ENCODE peak calls at places on chromosomes 16 and 17, in eight cellular contexts. One of them, this sample, is unnamed.

GRCh38 chr17:58679263-58680037 is 12.4 kb downstream of the TEX14 start:
- DNase-seq in skeletal muscle cell: peak
- DNase-seq in colonic mucosa: no peak
- DNase-seq in epithelial cell of esophagus: peak
- DNase-seq in fibroblast of mammary gland: peak
- DNase-seq in heart left ventricle: no peak
- DNase-seq in endothelial cell of umbilical vein: no peak
- DNase-seq in AG10803: no peak
- DNase-seq in this sample: no peak

GRCh38 chr16:27236635-27237228 is 31.8 kb downstream of the NSMCE1 start:
- DNase-seq in skeletal muscle cell: no peak
- DNase-seq in colonic mucosa: no peak
- DNase-seq in epithelial cell of esophagus: no peak
- DNase-seq in fibroblast of mammary gland: no peak
- DNase-seq in heart left ventricle: peak
- DNase-seq in endothelial cell of umbilical vein: no peak
- DNase-seq in AG10803: no peak
- DNase-seq in this sample: no peak

GRCh38 chr16:78608305-78608776 is 508.9 kb downstream of the WWOX start:
- DNase-seq in skeletal muscle cell: no peak
- DNase-seq in colonic mucosa: no peak
- DNase-seq in epithelial cell of esophagus: no peak
- DNase-seq in fibroblast of mammary gland: no peak
- DNase-seq in heart left ventricle: no peak
- DNase-seq in endothelial cell of umbilical vein: no peak
- DNase-seq in AG10803: no peak
- DNase-seq in this sample: no peak

GRCh38 chr16:15886078-15886477 is 2.3 kb downstream of the CEP20 start:
- DNase-seq in skeletal muscle cell: no peak
- DNase-seq in colonic mucosa: no peak
- DNase-seq in epithelial cell of esophagus: no peak
- DNase-seq in fibroblast of mammary gland: no peak
- DNase-seq in heart left ventricle: no peak
- DNase-seq in endothelial cell of umbilical vein: no peak
- DNase-seq in AG10803: no peak
- DNase-seq in this sample: no peak

GRCh38 chr17:80916246-80916645 is 75.4 kb upstream of the CHMP6 start:
- DNase-seq in skeletal muscle cell: no peak
- DNase-seq in colonic mucosa: no peak
- DNase-seq in epithelial cell of esophagus: no peak
- DNase-seq in fibroblast of mammary gland: no peak
- DNase-seq in heart left ventricle: peak
- DNase-seq in endothelial cell of umbilical vein: no peak
- DNase-seq in AG10803: no peak
- DNase-seq in this sample: no peak

GRCh38 chr17:45110676-45111611 is 21.4 kb downstream of the PLCD3 start:
- DNase-seq in skeletal muscle cell: no peak
- DNase-seq in colonic mucosa: no peak
- DNase-seq in epithelial cell of esophagus: peak
- DNase-seq in fibroblast of mammary gland: no peak
- DNase-seq in heart left ventricle: peak
- DNase-seq in endothelial cell of umbilical vein: no peak
- DNase-seq in AG10803: peak
- DNase-seq in this sample: no peak

GRCh38 chr17:41784207-41784744 is 2.2 kb downstream of the JUP start:
- DNase-seq in skeletal muscle cell: no peak
- DNase-seq in colonic mucosa: peak
- DNase-seq in epithelial cell of esophagus: peak
- DNase-seq in fibroblast of mammary gland: peak
- DNase-seq in heart left ventricle: peak
- DNase-seq in endothelial cell of umbilical vein: peak
- DNase-seq in AG10803: no peak
- DNase-seq in this sample: no peak

GRCh38 chr16:71501562-71501961 is 12.4 kb upstream of the ZNF19 start:
- DNase-seq in skeletal muscle cell: no peak
- DNase-seq in colonic mucosa: no peak
- DNase-seq in epithelial cell of esophagus: no peak
- DNase-seq in fibroblast of mammary gland: no peak
- DNase-seq in heart left ventricle: no peak
- DNase-seq in endothelial cell of umbilical vein: no peak
- DNase-seq in AG10803: no peak
- DNase-seq in this sample: no peak

GRCh38 chr17:55089955-55090573 is 121.5 kb downstream of the STXBP4 start:
- DNase-seq in skeletal muscle cell: no peak
- DNase-seq in colonic mucosa: no peak
- DNase-seq in epithelial cell of esophagus: peak
- DNase-seq in fibroblast of mammary gland: peak
- DNase-seq in heart left ventricle: no peak
- DNase-seq in endothelial cell of umbilical vein: no peak
- DNase-seq in AG10803: no peak
- DNase-seq in this sample: no peak

GRCh38 chr17:74085434-74085833 is 118.0 kb upstream of the RPL38 start:
- DNase-seq in skeletal muscle cell: no peak
- DNase-seq in colonic mucosa: no peak
- DNase-seq in epithelial cell of esophagus: no peak
- DNase-seq in fibroblast of mammary gland: peak
- DNase-seq in heart left ventricle: no peak
- DNase-seq in endothelial cell of umbilical vein: no peak
- DNase-seq in AG10803: no peak
- DNase-seq in this sample: no peak

GRCh38 chr16:80601182-80601581 is 60.4 kb downstream of the DYNLRB2 start:
- DNase-seq in skeletal muscle cell: no peak
- DNase-seq in colonic mucosa: peak
- DNase-seq in epithelial cell of esophagus: no peak
- DNase-seq in fibroblast of mammary gland: no peak
- DNase-seq in heart left ventricle: no peak
- DNase-seq in endothelial cell of umbilical vein: no peak
- DNase-seq in AG10803: no peak
- DNase-seq in this sample: no peak

GRCh38 chr16:28845173-28846079 is 722 bp downstream of the TUFM start:
- DNase-seq in skeletal muscle cell: no peak
- DNase-seq in colonic mucosa: peak
- DNase-seq in epithelial cell of esophagus: peak
- DNase-seq in fibroblast of mammary gland: peak
- DNase-seq in heart left ventricle: no peak
- DNase-seq in endothelial cell of umbilical vein: peak
- DNase-seq in AG10803: no peak
- DNase-seq in this sample: no peak

GRCh38 chr16:19316846-19317245 is 31.3 kb downstream of the CLEC19A start:
- DNase-seq in skeletal muscle cell: no peak
- DNase-seq in colonic mucosa: no peak
- DNase-seq in epithelial cell of esophagus: no peak
- DNase-seq in fibroblast of mammary gland: no peak
- DNase-seq in heart left ventricle: no peak
- DNase-seq in endothelial cell of umbilical vein: no peak
- DNase-seq in AG10803: no peak
- DNase-seq in this sample: peak

GRCh38 chr16:90044111-90044551 is 24.9 kb upstream of the DBNDD1 start:
- DNase-seq in skeletal muscle cell: no peak
- DNase-seq in colonic mucosa: peak
- DNase-seq in epithelial cell of esophagus: peak
- DNase-seq in fibroblast of mammary gland: no peak
- DNase-seq in heart left ventricle: no peak
- DNase-seq in endothelial cell of umbilical vein: no peak
- DNase-seq in AG10803: no peak
- DNase-seq in this sample: peak

DNA sequence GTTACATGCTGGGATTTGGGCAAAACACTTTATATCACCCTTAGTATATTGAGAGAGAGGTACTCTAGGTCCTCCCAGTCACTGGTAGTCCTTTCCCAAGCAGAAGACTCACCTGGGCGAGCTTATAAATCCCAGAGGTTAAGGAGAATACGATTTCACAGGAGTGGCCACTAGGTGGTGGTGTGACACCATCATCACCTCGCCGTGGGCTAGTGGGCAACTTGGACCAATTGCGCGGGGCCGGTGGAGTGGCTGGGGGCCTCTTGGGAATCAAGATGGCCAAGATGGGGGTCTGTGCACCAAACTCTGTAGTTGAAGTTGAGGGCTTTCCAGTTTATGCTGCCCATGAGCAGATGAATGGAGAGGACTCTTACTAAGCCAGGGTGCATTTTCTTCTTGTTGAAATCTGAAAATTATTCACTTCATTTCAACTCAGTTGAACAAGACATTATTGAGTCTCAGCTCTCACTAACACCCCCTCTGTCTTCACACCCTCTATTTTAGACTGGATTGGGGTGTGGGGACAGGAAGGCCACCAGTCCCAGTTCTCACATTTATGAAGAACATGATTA is 38.2 kb upstream of the PIRT start:
- DNase-seq in skeletal muscle cell: no peak
- DNase-seq in colonic mucosa: peak
- DNase-seq in epithelial cell of esophagus: peak
- DNase-seq in fibroblast of mammary gland: peak
- DNase-seq in heart left ventricle: peak
- DNase-seq in endothelial cell of umbilical vein: peak
- DNase-seq in AG10803: peak
- DNase-seq in this sample: peak
- H3K4me3 ChIP-seq in skeletal muscle cell: no peak
- H3K4me3 ChIP-seq in colonic mucosa: no peak
- H3K4me3 ChIP-seq in epithelial cell of esophagus: no peak
- H3K4me3 ChIP-seq in fibroblast of mammary gland: no peak
- H3K4me3 ChIP-seq in heart left ventricle: no peak
- H3K4me3 ChIP-seq in endothelial cell of umbilical vein: no peak
- H3K4me3 ChIP-seq in AG10803: no peak
- H3K4me3 ChIP-seq in this sample: no peak

GRCh38 chr16:88809676-88810165 is 2.0 kb downstream of the APRT start:
- DNase-seq in skeletal muscle cell: no peak
- DNase-seq in colonic mucosa: no peak
- DNase-seq in epithelial cell of esophagus: no peak
- DNase-seq in fibroblast of mammary gland: no peak
- DNase-seq in heart left ventricle: peak
- DNase-seq in endothelial cell of umbilical vein: no peak
- DNase-seq in AG10803: no peak
- DNase-seq in this sample: no peak

GRCh38 chr16:88811850-88812736 is at the start of gene APRT:
- DNase-seq in skeletal muscle cell: peak
- DNase-seq in colonic mucosa: peak
- DNase-seq in epithelial cell of esophagus: peak
- DNase-seq in fibroblast of mammary gland: peak
- DNase-seq in heart left ventricle: peak
- DNase-seq in endothelial cell of umbilical vein: peak
- DNase-seq in AG10803: peak
- DNase-seq in this sample: peak

GRCh38 chr16:88811600-88811849 is 203 bp downstream of the APRT start:
- DNase-seq in skeletal muscle cell: no peak
- DNase-seq in colonic mucosa: no peak
- DNase-seq in epithelial cell of esophagus: no peak
- DNase-seq in fibroblast of mammary gland: no peak
- DNase-seq in heart left ventricle: no peak
- DNase-seq in endothelial cell of umbilical vein: no peak
- DNase-seq in AG10803: no peak
- DNase-seq in this sample: no peak

GRCh38 chr16:88810166-88810867 is 1.4 kb downstream of the APRT start:
- DNase-seq in skeletal muscle cell: no peak
- DNase-seq in colonic mucosa: no peak
- DNase-seq in epithelial cell of esophagus: peak
- DNase-seq in fibroblast of mammary gland: no peak
- DNase-seq in heart left ventricle: peak
- DNase-seq in endothelial cell of umbilical vein: no peak
- DNase-seq in AG10803: no peak
- DNase-seq in this sample: no peak

DNA sequence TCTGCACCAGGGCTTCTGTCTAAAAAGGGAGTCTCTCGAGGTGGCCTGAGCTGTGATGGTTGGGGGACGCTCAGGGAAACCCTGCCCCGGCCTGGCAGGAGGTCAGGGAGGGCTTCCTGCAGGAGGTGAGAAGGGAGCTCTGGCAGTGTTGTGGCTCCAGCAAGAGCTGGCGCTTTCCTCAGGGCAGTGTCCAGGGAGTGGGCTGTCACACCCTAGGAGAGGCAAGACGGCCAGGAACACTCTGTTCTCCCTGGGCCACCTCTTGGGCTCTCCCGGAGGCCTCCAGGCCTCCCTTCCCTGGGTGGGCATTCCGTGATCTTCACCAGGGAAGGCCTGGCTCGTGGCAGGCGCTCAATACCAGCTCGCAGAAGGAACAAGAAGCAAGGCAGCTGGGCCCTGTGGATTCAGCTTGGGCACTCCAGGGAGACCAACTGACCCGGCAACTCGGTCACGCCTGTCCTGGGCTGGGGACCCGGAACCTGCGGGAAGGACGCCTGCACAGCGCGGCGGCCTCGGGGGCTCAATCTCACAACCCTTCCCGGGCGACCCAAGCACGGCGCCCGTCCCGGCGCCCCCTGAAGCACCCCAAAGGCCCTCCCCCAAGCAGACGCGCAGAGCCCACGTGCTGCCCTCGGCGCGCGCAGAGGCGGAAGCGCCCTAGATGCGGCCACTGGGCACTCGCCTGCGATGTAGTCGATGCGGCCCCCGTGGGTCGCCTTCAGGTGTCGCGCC is 694 bp downstream of the APRT start:
- DNase-seq in skeletal muscle cell: peak
- DNase-seq in colonic mucosa: peak
- DNase-seq in epithelial cell of esophagus: peak
- DNase-seq in fibroblast of mammary gland: peak
- DNase-seq in heart left ventricle: peak
- DNase-seq in endothelial cell of umbilical vein: peak
- DNase-seq in AG10803: peak
- DNase-seq in this sample: peak
- H3K4me3 ChIP-seq in skeletal muscle cell: peak
- H3K4me3 ChIP-seq in colonic mucosa: peak
- H3K4me3 ChIP-seq in epithelial cell of esophagus: peak
- H3K4me3 ChIP-seq in fibroblast of mammary gland: peak
- H3K4me3 ChIP-seq in heart left ventricle: peak
- H3K4me3 ChIP-seq in endothelial cell of umbilical vein: peak
- H3K4me3 ChIP-seq in AG10803: peak
- H3K4me3 ChIP-seq in this sample: peak

GRCh38 chr16:85170066-85171003 is 58.1 kb upstream of the CIBAR2 start:
- DNase-seq in skeletal muscle cell: no peak
- DNase-seq in colonic mucosa: no peak
- DNase-seq in epithelial cell of esophagus: no peak
- DNase-seq in fibroblast of mammary gland: no peak
- DNase-seq in heart left ventricle: no peak
- DNase-seq in endothelial cell of umbilical vein: no peak
- DNase-seq in AG10803: no peak
- DNase-seq in this sample: peak
- H3K4me3 ChIP-seq in skeletal muscle cell: peak
- H3K4me3 ChIP-seq in colonic mucosa: peak
- H3K4me3 ChIP-seq in epithelial cell of esophagus: no peak
- H3K4me3 ChIP-seq in fibroblast of mammary gland: peak
- H3K4me3 ChIP-seq in heart left ventricle: peak
- H3K4me3 ChIP-seq in endothelial cell of umbilical vein: no peak
- H3K4me3 ChIP-seq in AG10803: peak
- H3K4me3 ChIP-seq in this sample: peak

GRCh38 chr17:18224428-18225120 is 861 bp upstream of the LLGL1 start:
- DNase-seq in skeletal muscle cell: no peak
- DNase-seq in colonic mucosa: no peak
- DNase-seq in epithelial cell of esophagus: no peak
- DNase-seq in fibroblast of mammary gland: peak
- DNase-seq in heart left ventricle: peak
- DNase-seq in endothelial cell of umbilical vein: no peak
- DNase-seq in AG10803: no peak
- DNase-seq in this sample: no peak
- H3K4me3 ChIP-seq in skeletal muscle cell: peak
- H3K4me3 ChIP-seq in colonic mucosa: no peak
- H3K4me3 ChIP-seq in epithelial cell of esophagus: peak
- H3K4me3 ChIP-seq in fibroblast of mammary gland: peak
- H3K4me3 ChIP-seq in heart left ventricle: no peak
- H3K4me3 ChIP-seq in endothelial cell of umbilical vein: no peak
- H3K4me3 ChIP-seq in AG10803: peak
- H3K4me3 ChIP-seq in this sample: peak

This sample was measured in MG63.